ENCODE peak calls at places on chromosomes 13 and 19, in ten cellular contexts. T, G, P, K, H, J, U, Y, N and D are unnamed samples.

GRCh38 chr19:4229179-4229931 is at the start of gene EBI3:
- DNase-seq in T (no peak), G (peak), P (no peak), K (peak), H (no peak), J (peak), U (peak), Y (peak), N (peak), D (no peak)

GRCh38 chr19:12985049-12985776 is 10.1 kb upstream of the NFIX start:
- DNase-seq in T (no peak), G (peak), P (no peak), K (peak), H (peak), J (peak), U (peak), Y (peak), N (no peak), D (no peak)

GRCh38 chr13:100314132-100314910 is 225.4 kb downstream of the PCCA start:
- DNase-seq in T (no peak), G (no peak), P (no peak), K (no peak), H (no peak), J (no peak), U (no peak), Y (no peak), N (no peak), D (no peak)

GRCh38 chr13:111853766-111854165 is 213.2 kb upstream of the SOX1 start:
- DNase-seq in T (no peak), G (no peak), P (peak), K (no peak), H (no peak), J (no peak), U (no peak), Y (no peak), N (no peak), D (no peak)

GRCh38 chr13:65063753-65064152 is 2166.4 kb downstream of the PCDH9 start:
- DNase-seq in T (no peak), G (peak), P (no peak), K (peak), H (no peak), J (no peak), U (no peak), Y (peak), N (no peak), D (no peak)

GRCh38 chr19:31448221-31448657 is 99.0 kb upstream of the TSHZ3 start:
- DNase-seq in T (no peak), G (peak), P (no peak), K (peak), H (peak), J (no peak), U (no peak), Y (peak), N (no peak), D (no peak)

GRCh38 chr13:73647417-73647816 is 486.8 kb downstream of the KLF12 start:
- DNase-seq in T (no peak), G (no peak), P (no peak), K (no peak), H (no peak), J (no peak), U (no peak), Y (no peak), N (no peak), D (no peak)

GRCh38 chr13:42876270-42876714 is 94.9 kb downstream of the FAM216B start:
- DNase-seq in T (no peak), G (no peak), P (no peak), K (no peak), H (no peak), J (no peak), U (no peak), Y (no peak), N (no peak), D (no peak)

GRCh38 chr13:27306364-27306763 is 35.7 kb downstream of the RASL11A start:
- DNase-seq in T (no peak), G (no peak), P (no peak), K (no peak), H (no peak), J (no peak), U (no peak), Y (no peak), N (no peak), D (no peak)

GRCh38 chr13:111247552-111247951 is 72.9 kb upstream of the TEX29 start:
- DNase-seq in T (no peak), G (no peak), P (no peak), K (no peak), H (no peak), J (no peak), U (no peak), Y (no peak), N (no peak), D (no peak)

GRCh38 chr13:24625324-24625723 is 54.9 kb upstream of the ATP12A start:
- DNase-seq in T (no peak), G (no peak), P (no peak), K (no peak), H (no peak), J (peak), U (no peak), Y (no peak), N (no peak), D (no peak)

GRCh38 chr13:114057131-114058050 is 75.0 kb downstream of the RASA3 start:
- DNase-seq in T (no peak), G (no peak), P (no peak), K (no peak), H (no peak), J (peak), U (no peak), Y (no peak), N (no peak), D (no peak)

GRCh38 chr13:43196171-43196611 is 172.8 kb downstream of the DNAJC15 start:
- DNase-seq in T (no peak), G (peak), P (no peak), K (no peak), H (peak), J (no peak), U (no peak), Y (no peak), N (no peak), D (no peak)

GRCh38 chr13:26941345-26942174 is 181.0 kb upstream of the GPR12 start:
- DNase-seq in T (no peak), G (peak), P (no peak), K (peak), H (no peak), J (peak), U (no peak), Y (peak), N (no peak), D (no peak)

GRCh38 chr13:101109005-101109404 is 307.3 kb downstream of the NALCN start:
- DNase-seq in T (no peak), G (no peak), P (no peak), K (no peak), H (no peak), J (no peak), U (no peak), Y (no peak), N (no peak), D (no peak)

GRCh38 chr13:43270043-43270830 is 246.9 kb downstream of the DNAJC15 start:
- DNase-seq in T (no peak), G (no peak), P (no peak), K (no peak), H (no peak), J (no peak), U (no peak), Y (peak), N (no peak), D (no peak)

GRCh38 chr19:10744848-10745293 is 27.0 kb downstream of the DNM2 start:
- DNase-seq in T (no peak), G (no peak), P (no peak), K (no peak), H (no peak), J (no peak), U (no peak), Y (no peak), N (no peak), D (no peak)

GRCh38 chr19:42185281-42185680 is 32.2 kb downstream of the DEDD2 start:
- DNase-seq in T (no peak), G (peak), P (no peak), K (peak), H (no peak), J (peak), U (no peak), Y (peak), N (no peak), D (no peak)

GRCh38 chr19:2627855-2628254 is 74.6 kb downstream of the GNG7 start:
- DNase-seq in T (no peak), G (peak), P (no peak), K (peak), H (no peak), J (no peak), U (no peak), Y (peak), N (no peak), D (no peak)

GRCh38 chr19:33224694-33225457 is 774 bp downstream of the SLC7A10 start:
- DNase-seq in T (no peak), G (no peak), P (no peak), K (no peak), H (no peak), J (no peak), U (no peak), Y (no peak), N (no peak), D (no peak)

GRCh38 chr19:30221176-30221575 is 151.0 kb upstream of the ZNF536 start:
- DNase-seq in T (no peak), G (no peak), P (no peak), K (no peak), H (no peak), J (no peak), U (no peak), Y (no peak), N (no peak), D (no peak)

GRCh38 chr13:103157034-103157433 is 90.8 kb upstream of the SLC10A2 start:
- DNase-seq in T (no peak), G (no peak), P (no peak), K (no peak), H (no peak), J (no peak), U (no peak), Y (no peak), N (no peak), D (no peak)

GRCh38 chr13:27283906-27284523 is 13.4 kb downstream of the RASL11A start:
- DNase-seq in T (no peak), G (peak), P (no peak), K (peak), H (no peak), J (peak), U (no peak), Y (no peak), N (no peak), D (no peak)

GRCh38 chr19:35409191-35409590 is 38.3 kb downstream of the GPR42 start:
- DNase-seq in T (no peak), G (no peak), P (no peak), K (no peak), H (no peak), J (no peak), U (no peak), Y (no peak), N (no peak), D (no peak)

GRCh38 chr19:44846455-44847143 is 502 bp downstream of the NECTIN2 start:
- DNase-seq in T (no peak), G (peak), P (no peak), K (peak), H (peak), J (no peak), U (no peak), Y (peak), N (no peak), D (peak)

GRCh38 chr13:43432948-43433347 is 353.8 kb downstream of the ENOX1 start:
- DNase-seq in T (no peak), G (no peak), P (no peak), K (no peak), H (no peak), J (no peak), U (no peak), Y (no peak), N (no peak), D (no peak)

GRCh38 chr19:17873661-17874422 is 2.1 kb downstream of the SLC5A5 start:
- DNase-seq in T (peak), G (no peak), P (peak), K (peak), H (no peak), J (peak), U (no peak), Y (no peak), N (peak), D (no peak)

GRCh38 chr19:49790866-49791265 is 22.2 kb downstream of the FUZ start:
- DNase-seq in T (no peak), G (no peak), P (no peak), K (no peak), H (no peak), J (no peak), U (no peak), Y (no peak), N (no peak), D (no peak)

GRCh38 chr19:801030-801860 is 4.0 kb downstream of the PTBP1 start:
- DNase-seq in T (no peak), G (no peak), P (no peak), K (no peak), H (no peak), J (no peak), U (no peak), Y (peak), N (no peak), D (peak)

GRCh38 chr13:111854403-111854802 is 212.5 kb upstream of the SOX1 start:
- DNase-seq in T (no peak), G (no peak), P (no peak), K (no peak), H (no peak), J (no peak), U (no peak), Y (no peak), N (no peak), D (no peak)

GRCh38 chr13:30819136-30819875 is 84.0 kb downstream of the ALOX5AP start:
- DNase-seq in T (no peak), G (no peak), P (no peak), K (no peak), H (no peak), J (no peak), U (no peak), Y (peak), N (no peak), D (no peak)

GRCh38 chr19:35816262-35816661 is 3.6 kb upstream of the PRODH2 start:
- DNase-seq in T (no peak), G (no peak), P (no peak), K (no peak), H (no peak), J (no peak), U (no peak), Y (no peak), N (no peak), D (no peak)

GRCh38 chr13:95445116-95445515 is 107.4 kb upstream of the CLDN10 start:
- DNase-seq in T (no peak), G (no peak), P (no peak), K (no peak), H (no peak), J (no peak), U (no peak), Y (no peak), N (no peak), D (no peak)

GRCh38 chr13:25300861-25301346 is 521 bp upstream of the NUP58 start:
- DNase-seq in T (no peak), G (no peak), P (no peak), K (no peak), H (no peak), J (no peak), U (no peak), Y (no peak), N (peak), D (no peak)

GRCh38 chr19:55220525-55220924 is 8.0 kb downstream of the TMEM86B start:
- DNase-seq in T (no peak), G (no peak), P (no peak), K (peak), H (no peak), J (no peak), U (no peak), Y (no peak), N (no peak), D (no peak)

GRCh38 chr19:46718157-46718933 is 1.4 kb upstream of the PRKD2 start:
- DNase-seq in T (peak), G (peak), P (no peak), K (no peak), H (no peak), J (peak), U (no peak), Y (no peak), N (peak), D (no peak)

GRCh38 chr13:24684600-24684998 is 4.4 kb downstream of the ATP12A start:
- DNase-seq in T (no peak), G (peak), P (no peak), K (no peak), H (no peak), J (peak), U (no peak), Y (no peak), N (no peak), D (no peak)

GRCh38 chr13:46666727-46667456 is 113.9 kb downstream of the LRCH1 start:
- DNase-seq in T (no peak), G (no peak), P (no peak), K (no peak), H (no peak), J (no peak), U (no peak), Y (no peak), N (no peak), D (no peak)

GRCh38 chr19:13241321-13242104 is 91.3 kb downstream of the IER2 start:
- DNase-seq in T (no peak), G (no peak), P (no peak), K (no peak), H (no peak), J (peak), U (no peak), Y (no peak), N (no peak), D (no peak)